ENCODE peak calls at places on chromosomes 4 and X, in nine cellular contexts. K, C, M, I, Q, F, P, O and S are unnamed samples.

GRCh38 chrX:41621236-41621651 is 67.5 kb upstream of the GPR34 start:
- DNase-seq in P (peak), C (no peak), F (no peak), Q (no peak), M (peak), I (peak), O (no peak), K (no peak), S (no peak)

GRCh38 chr4:136526517-136526916 is 1005.8 kb downstream of the PCDH18 start:
- DNase-seq in K (no peak), I (no peak), P (no peak), F (no peak), O (no peak), M (peak), Q (no peak), C (no peak), S (no peak)

GRCh38 chr4:18529482-18529881 is 507.9 kb upstream of the LCORL start:
- DNase-seq in Q (no peak), O (no peak), F (no peak), C (no peak), M (no peak), I (no peak), K (no peak), P (no peak), S (no peak)

GRCh38 chr4:56823933-56824600 is 2.6 kb upstream of the SPINK2 start:
- DNase-seq in M (no peak), Q (no peak), P (no peak), C (no peak), O (no peak), F (no peak), I (no peak), K (no peak), S (no peak)

GRCh38 chr4:53116959-53117358 is 248.9 kb downstream of the SCFD2 start:
- DNase-seq in Q (no peak), F (no peak), K (no peak), P (no peak), I (peak), M (no peak), O (no peak), C (no peak), S (no peak)

GRCh38 chr4:67483868-67484602 is 61.3 kb downstream of the CENPC start:
- DNase-seq in K (no peak), F (no peak), P (no peak), C (no peak), I (no peak), Q (no peak), M (no peak), O (no peak), S (no peak)

GRCh38 chrX:126580877-126581276 is 28.3 kb upstream of the DCAF12L1 start:
- DNase-seq in I (no peak), M (no peak), C (no peak), Q (no peak), F (peak), K (no peak), P (no peak), O (no peak), S (no peak)

GRCh38 chr4:172042714-172043114 is 229.5 kb downstream of the GALNTL6 start:
- DNase-seq in I (no peak), K (no peak), C (no peak), M (no peak), F (no peak), P (peak), O (no peak), Q (no peak), S (no peak)

GRCh38 chr4:112251044-112251632 is 19.6 kb downstream of the AP1AR start:
- DNase-seq in Q (no peak), P (no peak), M (no peak), F (no peak), I (no peak), O (no peak), K (no peak), C (no peak), S (no peak)